ENCODE peak calls at places on chromosomes 2 and 18, in ten cellular contexts. W is AG09319; N is activated effector memory CD4-positive, alpha-beta T cell treated with anti-CD3 and anti-CD28 coated beads, Interleukin-2, amount 50 U/mL, for 16 hours; F is NCI-H1092 treated with DMSO at 0.1 percent for 48 hours; X is uterus; L is GM04504; H is body of pancreas; M is activated CD4-positive, alpha-beta T cell treated with anti-CD3 and anti-CD28 coated beads, Interleukin-2, amount 50 U/mL, for 1 hour; O is SHP77; C is iPS DF 19.7. I is an unnamed sample.

GRCh38 chr2:207847807-207848544 is 78.3 kb upstream of the FZD5 start:
- DNase-seq in X (no peak), W (no peak), O (peak), F (peak), C (no peak), N (no peak), H (peak), M (no peak), L (no peak), I (no peak)

GRCh38 chr2:163778045-163778753 is 42.4 kb upstream of the FIGN start:
- DNase-seq in L (peak), F (no peak), C (no peak), H (peak), O (no peak), W (peak), N (no peak), X (no peak), M (no peak), I (no peak)

GRCh38 chr2:138090330-138090729 is 126.1 kb downstream of the HNMT start:
- DNase-seq in N (no peak), L (peak), M (no peak), F (peak), X (no peak), H (peak), W (no peak), O (no peak), C (no peak), I (peak)

GRCh38 chr18:39389800-39390379 is 1824.3 kb upstream of the CELF4 start:
- DNase-seq in W (no peak), F (no peak), C (peak), M (no peak), O (peak), N (no peak), L (no peak), H (no peak), X (no peak), I (peak)

GRCh38 chr2:3443685-3444084 is 64.2 kb downstream of the TRAPPC12 start:
- DNase-seq in H (no peak), F (no peak), N (no peak), W (no peak), X (no peak), L (no peak), O (no peak), M (no peak), C (no peak), I (no peak)

GRCh38 chr2:6074303-6074702 is 382.1 kb downstream of the SOX11 start:
- DNase-seq in H (no peak), W (no peak), N (no peak), M (no peak), C (no peak), F (no peak), O (peak), L (no peak), X (no peak), I (no peak)

GRCh38 chr2:112938904-112939303 is 27.9 kb downstream of the IL37 start:
- DNase-seq in F (no peak), O (no peak), H (peak), X (no peak), C (no peak), L (no peak), W (no peak), N (no peak), M (no peak), I (no peak)

GRCh38 chr2:190415794-190416729 is 7.9 kb downstream of the MFSD6 start:
- DNase-seq in F (peak), N (no peak), C (no peak), H (no peak), X (no peak), L (no peak), O (no peak), W (no peak), M (no peak), I (no peak)

GRCh38 chr18:2424420-2424819 is 146.9 kb downstream of the METTL4 start:
- DNase-seq in H (no peak), W (no peak), C (no peak), L (no peak), O (no peak), N (no peak), F (no peak), M (no peak), X (no peak), I (no peak)

GRCh38 chr18:45004531-45004930 is 323.8 kb downstream of the SETBP1 start:
- DNase-seq in M (no peak), X (no peak), H (no peak), W (no peak), F (no peak), C (no peak), N (no peak), L (no peak), O (no peak), I (no peak)

GRCh38 chr2:28869494-28870145 is 489 bp downstream of the TRMT61B start:
- DNase-seq in L (peak), O (no peak), W (no peak), F (no peak), N (peak), X (no peak), C (no peak), H (peak), M (peak), I (peak)

GRCh38 chr2:132438650-132439030 is 22.0 kb downstream of the GPR39 start:
- DNase-seq in H (no peak), M (no peak), W (peak), F (no peak), O (no peak), X (no peak), C (no peak), N (no peak), L (peak), I (no peak)

GRCh38 chr2:113791697-113792590 is 35.5 kb upstream of the SLC35F5 start:
- DNase-seq in L (no peak), C (no peak), F (no peak), H (no peak), N (no peak), X (no peak), W (peak), O (no peak), M (no peak), I (no peak)

GRCh38 chr18:58584219-58585127 is 44.4 kb downstream of the ALPK2 start:
- DNase-seq in M (no peak), H (no peak), N (no peak), W (no peak), X (no peak), O (no peak), C (peak), L (peak), F (no peak), I (no peak)

GRCh38 chr2:125870746-125871145 is 785.2 kb upstream of the GYPC start:
- DNase-seq in L (no peak), W (no peak), F (no peak), M (no peak), N (no peak), X (no peak), H (no peak), O (no peak), C (no peak), I (no peak)

GRCh38 chr2:237316339-237316738 is 97.6 kb downstream of the COL6A3 start:
- DNase-seq in H (no peak), W (no peak), O (no peak), F (no peak), L (no peak), M (no peak), C (no peak), X (no peak), N (no peak), I (no peak)

GRCh38 chr2:197674546-197674945 is 841 bp downstream of the RFTN2 start:
- DNase-seq in X (no peak), N (no peak), H (no peak), F (no peak), M (no peak), O (no peak), W (no peak), C (no peak), L (no peak), I (no peak)

GRCh38 chr2:100237770-100238169 is 84.5 kb downstream of the LONRF2 start:
- DNase-seq in N (no peak), O (no peak), M (no peak), C (no peak), W (no peak), X (no peak), L (no peak), F (no peak), H (no peak), I (no peak)

I was measured in D341Med.